ENCODE peak calls at places on chromosomes 6 and 20, in nine cellular contexts. I, R, X, K, D, S, N, U and A are unnamed samples.

GRCh38 chr6:89859744-89860143 is 30.1 kb downstream of the CASP8AP2 start:
- DNase-seq in D (no peak), S (no peak), R (no peak), I (no peak), K (no peak), N (no peak), U (no peak), X (no peak), A (no peak)

GRCh38 chr6:157747395-157747794 is 75.7 kb upstream of the SNX9 start:
- DNase-seq in X (peak; percentile 66), I (no peak), K (no peak), N (no peak), D (no peak), R (no peak), U (no peak), S (peak; percentile 71), A (no peak)

GRCh38 chr6:44238687-44239350 is 8.1 kb upstream of the HSP90AB1 start:
- DNase-seq in X (no peak), I (no peak), R (no peak), D (no peak), S (no peak), K (no peak), U (no peak), N (no peak), A (no peak)

GRCh38 chr6:112153926-112154621 is 66.7 kb downstream of the FAM229B start:
- DNase-seq in K (no peak), X (peak; percentile 78), S (no peak), D (no peak), N (no peak), R (no peak), I (no peak), U (no peak), A (no peak)

GRCh38 chr20:54093423-54094267 is 23.3 kb upstream of the BCAS1 start:
- DNase-seq in N (no peak), D (no peak), X (no peak), S (no peak), K (no peak), I (no peak), R (no peak), U (no peak), A (no peak)

GRCh38 chr20:47949230-47949629 is 163.9 kb upstream of the SULF2 start:
- DNase-seq in R (no peak), K (no peak), I (no peak), U (no peak), X (no peak), S (no peak), D (no peak), N (no peak), A (no peak)

GRCh38 chr6:33312361-33313104 is 1.3 kb downstream of the TAPBP start:
- DNase-seq in K (no peak), U (peak; percentile 50), I (peak; percentile 68), S (peak; percentile 78), X (peak; percentile 72), R (peak; percentile 78), D (peak; percentile 92), N (peak; percentile 40), A (peak; percentile 66)

GRCh38 chr6:41411961-41412360 is 76.6 kb downstream of the NCR2 start:
- DNase-seq in U (no peak), K (no peak), N (no peak), I (no peak), R (no peak), S (no peak), D (no peak), X (no peak), A (no peak)

GRCh38 chr6:78605909-78606446 is 261.4 kb upstream of the IRAK1BP1 start:
- DNase-seq in I (no peak), X (peak; percentile 76), N (no peak), S (peak; percentile 76), U (no peak), D (no peak), K (peak; percentile 34), R (no peak), A (no peak)

GRCh38 chr20:32235331-32236047 is 27.8 kb downstream of the POFUT1 start:
- DNase-seq in N (no peak), I (no peak), S (no peak), D (no peak), X (no peak), R (no peak), U (no peak), K (no peak), A (no peak)

GRCh38 chr20:41592516-41593192 is 25.5 kb downstream of the CHD6 start:
- DNase-seq in I (no peak), U (no peak), K (no peak), N (no peak), X (no peak), D (no peak), S (no peak), R (no peak), A (no peak)

DNA sequence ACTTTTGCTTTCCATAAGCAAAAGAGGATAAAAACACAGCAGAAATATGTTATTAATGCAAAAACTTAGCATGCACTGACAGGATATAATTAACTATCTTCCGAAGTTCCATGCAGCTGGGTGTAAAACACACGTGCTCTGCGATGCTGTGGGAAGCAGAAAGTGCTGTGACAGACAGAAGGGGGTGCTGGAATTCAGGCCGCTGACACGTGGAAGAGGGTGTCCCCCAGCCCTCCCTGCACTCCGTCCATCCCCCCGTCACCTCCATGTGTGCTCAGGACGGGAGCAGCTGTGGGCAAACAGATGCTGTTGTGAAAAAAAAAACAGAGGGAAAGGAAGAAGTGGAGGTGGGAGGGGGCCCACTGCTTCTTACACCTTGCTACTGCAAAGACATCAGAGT is 176.0 kb upstream of the AFDN start:
- DNase-seq in X (no peak), N (no peak), S (no peak), R (no peak), U (no peak), I (no peak), D (no peak), K (no peak), A (no peak)
- H3K4me3 ChIP-seq in X (no peak overlapping the region), N (no peak overlapping the region), S (no peak overlapping the region), R (no peak overlapping the region), U (no peak overlapping the region), I (no peak overlapping the region), D (no peak overlapping the region), K (no peak overlapping the region), A (no peak overlapping the region)

GRCh38 chr20:2873010-2873746 is at the start of gene PTPRA:
- DNase-seq in R (peak; percentile 93), K (peak; percentile 56), X (peak; percentile 93), N (peak; percentile 93), D (peak; percentile 97), S (peak; percentile 92), U (peak; percentile 93), I (peak; percentile 88), A (peak; percentile 63)
- TF ChIP-seq CTCF in R (no peak), K (no peak), X (no peak), N (no peak), D (no peak), S (no peak), U (no peak), I (no peak), A (no peak)

GRCh38 chr6:17388365-17388764 is 5.0 kb upstream of the CAP2 start:
- DNase-seq in N (no peak), R (no peak), I (no peak), D (no peak), K (no peak), S (no peak), X (no peak), U (no peak), A (no peak)

GRCh38 chr6:17392978-17393334 is 439 bp upstream of the CAP2 start:
- DNase-seq in K (no peak), R (no peak), I (no peak), N (no peak), S (no peak), X (no peak), D (no peak), U (no peak), A (no peak)

GRCh38 chr6:17393335-17394191 is at the start of gene CAP2:
- DNase-seq in I (no peak), X (peak; percentile 44), D (peak; percentile 93), N (peak; percentile 68), S (peak; percentile 60), U (peak; percentile 74), K (no peak), R (peak; percentile 28), A (no peak)

GRCh38 chr6:17389274-17389847 is 4.0 kb upstream of the CAP2 start:
- DNase-seq in K (no peak), R (no peak), N (no peak), I (no peak), U (no peak), X (peak; percentile 34), S (peak; percentile 10), D (no peak), A (peak; percentile 45)

DNA sequence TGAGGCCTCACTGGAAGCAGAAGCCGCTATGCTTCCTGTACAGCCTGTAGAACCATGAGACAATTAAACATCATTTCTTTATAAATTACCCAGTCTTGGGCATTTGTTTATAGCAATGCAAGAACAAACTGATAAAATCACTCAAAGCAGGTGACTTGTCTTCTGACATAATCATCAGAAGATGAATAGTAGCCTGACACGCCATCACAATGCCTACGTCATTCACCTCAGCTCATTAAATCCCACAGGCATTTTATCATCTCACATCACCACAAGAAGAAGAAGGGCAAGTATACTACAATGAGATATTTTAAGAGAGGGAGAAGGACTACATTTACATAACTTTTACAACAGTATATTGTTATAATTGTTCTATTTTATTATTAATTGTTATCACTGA is 3.1 kb upstream of the CAP2 start:
- DNase-seq in I (no peak), X (no peak), N (no peak), U (no peak), K (no peak), S (no peak), R (no peak), D (no peak), A (no peak)
- H3K4me3 ChIP-seq in I (no peak overlapping the region), X (no peak overlapping the region), N (no peak overlapping the region), U (no peak overlapping the region), K (no peak overlapping the region), S (no peak overlapping the region), R (no peak overlapping the region), D (no peak overlapping the region), A (no peak overlapping the region)

DNA sequence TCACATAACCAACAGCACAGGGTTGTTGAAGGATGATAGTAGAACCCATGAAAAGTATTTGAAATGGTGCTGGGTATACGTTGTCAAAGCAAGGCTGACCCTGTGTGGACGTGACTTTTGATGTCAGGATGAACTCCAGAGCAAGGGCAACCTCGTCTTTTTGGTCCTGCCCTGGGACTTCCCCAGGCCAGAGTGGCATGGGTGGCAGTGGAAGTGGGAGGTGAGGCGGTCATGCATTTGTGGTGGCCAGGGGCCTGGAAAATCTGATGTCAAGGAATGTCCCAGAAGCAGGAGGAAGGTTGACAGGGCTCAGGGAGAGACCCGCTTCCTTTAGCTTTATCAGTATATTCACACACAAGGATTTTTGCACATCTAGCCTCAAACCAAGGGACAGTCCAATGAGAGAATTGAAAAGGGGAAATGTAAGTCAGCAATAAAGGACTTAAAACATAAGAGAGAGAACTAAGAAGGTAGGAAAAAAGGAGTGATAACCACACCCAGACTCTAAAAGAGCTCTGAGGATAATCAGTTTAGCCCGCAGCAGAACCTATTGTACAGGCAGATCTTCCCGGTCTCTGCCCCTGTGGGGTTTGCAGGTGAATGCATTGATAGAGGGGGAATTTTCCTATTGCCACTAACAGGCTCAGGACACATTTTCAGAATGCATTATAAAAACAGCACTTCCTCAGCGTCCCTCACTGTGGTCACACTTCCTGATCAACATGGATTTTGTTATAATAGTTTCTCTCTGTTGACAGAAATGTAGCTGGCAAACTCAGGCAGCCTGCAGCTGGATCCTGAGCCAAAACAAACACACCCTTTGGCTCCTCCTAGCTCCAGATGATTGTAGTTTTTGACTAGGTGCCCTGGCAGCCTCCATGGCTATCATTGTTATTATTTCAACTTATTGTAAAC is 98.7 kb upstream of the HDGFL1 start:
- DNase-seq in I (no peak), N (peak; percentile 42), X (peak; percentile 72), R (peak; percentile 80), D (peak; percentile 43), U (no peak), K (no peak), S (peak; percentile 72), A (peak; percentile 96)
- TF ChIP-seq CTCF in I (no peak), N (peak; percentile 54), X (peak; percentile 20), R (no peak), D (peak; percentile 67), U (peak; percentile 22), K (no peak), S (no peak), A (peak; percentile 27)

GRCh38 chr20:1227121-1227582 is 1.3 kb downstream of the RAD21L1 start:
- DNase-seq in S (no peak), D (no peak), I (no peak), N (no peak), K (no peak), R (no peak), X (no peak), U (no peak), A (no peak)
- H3K4me3 ChIP-seq in S (no peak overlapping the region), D (peak overlapping the region; percentile 79), I (peak overlapping the region; percentile 82), N (peak overlapping the region; percentile 76), K (peak overlapping the region; percentile 68), R (peak overlapping the region; percentile 73), X (no peak overlapping the region), U (peak overlapping the region; percentile 71), A (no peak overlapping the region)